ENCODE peak calls at places on chromosomes 2 and 18, in eight cellular contexts. N is cardiac muscle cell; J is H9; Q is heart left ventricle; X is lower lobe of right lung; H is kidney; D is PC-3; T is CD8-positive, alpha-beta T cell. C is an unnamed sample. For H3K4me1, the result is how much of the 10 kb centered on the place peaks cover.

GRCh38 chr2:241798631-241799521 is 10.1 kb upstream of the NEU4 start:
- DNase-seq in H (peak), T (no peak), N (no peak), Q (peak), D (no peak), X (peak), J (no peak), C (no peak)

GRCh38 chr2:71747573-71747972 is 294.2 kb downstream of the DYSF start:
- DNase-seq in X (no peak), D (peak), N (no peak), H (no peak), T (no peak), J (no peak), Q (no peak), C (no peak)

GRCh38 chr2:219736196-219736595 is 108.8 kb downstream of the SLC4A3 start:
- DNase-seq in D (peak), J (no peak), T (no peak), Q (no peak), H (no peak), X (no peak), N (peak), C (peak)

GRCh38 chr2:199312931-199313330 is 144.8 kb downstream of the SATB2 start:
- DNase-seq in T (no peak), X (no peak), H (no peak), D (no peak), J (no peak), N (no peak), Q (no peak), C (no peak)

GRCh38 chr2:96527052-96527964 is 9.2 kb upstream of the ARID5A start:
- DNase-seq in J (peak), Q (no peak), N (peak), X (no peak), H (peak), T (no peak), D (no peak), C (peak)

GRCh38 chr2:237791977-237792727 is 6.4 kb upstream of the RBM44 start:
- DNase-seq in X (no peak), D (peak), Q (no peak), N (peak), H (no peak), J (peak), T (no peak), C (peak)

GRCh38 chr2:72998724-72999123 is 72.8 kb downstream of the SFXN5 start:
- DNase-seq in N (no peak), T (no peak), D (no peak), X (no peak), J (peak), Q (no peak), H (no peak), C (peak)

GRCh38 chr2:217980036-217980435 is 22.8 kb downstream of the TNS1 start:
- DNase-seq in T (no peak), Q (peak), N (no peak), J (no peak), H (peak), D (no peak), X (no peak), C (no peak)

GRCh38 chr18:55421612-55422381 is 166.2 kb downstream of the TCF4 start:
- DNase-seq in N (peak), T (no peak), J (no peak), H (no peak), X (no peak), D (no peak), Q (no peak), C (no peak)

GRCh38 chr2:69615078-69615630 is 28.4 kb downstream of the AAK1 start:
- DNase-seq in N (peak), H (no peak), X (no peak), Q (no peak), D (peak), J (no peak), T (no peak), C (no peak)

GRCh38 chr2:866009-866680 is 84.5 kb upstream of the SNTG2 start:
- DNase-seq in J (peak), N (no peak), X (no peak), T (no peak), D (no peak), Q (peak), H (no peak), C (no peak)

GRCh38 chr2:109660046-109660860 is 46.1 kb downstream of the SOWAHC start:
- DNase-seq in H (no peak), N (no peak), X (no peak), J (no peak), T (no peak), D (no peak), Q (no peak), C (no peak)

GRCh38 chr2:105768961-105769452 is 24.3 kb downstream of the NCK2 start:
- DNase-seq in H (no peak), N (peak), Q (no peak), X (no peak), T (no peak), D (peak), J (no peak), C (peak)

GRCh38 chr2:57022496-57022895 is 838.7 kb downstream of the CCDC85A start:
- DNase-seq in Q (no peak), X (no peak), J (peak), D (no peak), N (peak), T (no peak), H (no peak), C (no peak)

GRCh38 chr2:120595739-120596138 is 139.9 kb upstream of the GLI2 start:
- DNase-seq in T (no peak), J (no peak), X (no peak), D (no peak), N (no peak), Q (no peak), H (no peak), C (no peak)

GRCh38 chr2:45237128-45237527 is 227.9 kb upstream of the SIX2 start:
- DNase-seq in D (no peak), J (no peak), N (peak), Q (no peak), T (no peak), H (no peak), X (no peak), C (no peak)
- H3K4me1 ChIP-seq in D (under half), J (under half), N (under half), Q (under half), T (under half), H (under half), X (under half), C (under half)

GRCh38 chr2:178650554-178650953 is 156.7 kb downstream of the TTN start:
- DNase-seq in H (no peak), T (no peak), Q (no peak), N (no peak), J (no peak), X (no peak), D (no peak), C (no peak)

GRCh38 chr2:178641498-178641897 is 161.2 kb downstream of the PLEKHA3 start:
- DNase-seq in X (no peak), T (no peak), H (no peak), Q (no peak), D (no peak), N (no peak), J (no peak), C (no peak)

GRCh38 chr2:178644919-178645318 is 162.3 kb downstream of the TTN start:
- DNase-seq in N (no peak), J (no peak), D (no peak), Q (no peak), H (no peak), T (no peak), X (no peak), C (no peak)
- H3K27ac ChIP-seq in N (peak), J (no peak), D (no peak), Q (no peak), H (no peak), T (no peak), X (no peak), C (no peak)

GRCh38 chr2:171432969-171433762 is 624 bp downstream of the METTL8 start:
- DNase-seq in X (peak), D (peak), Q (peak), H (no peak), J (peak), T (no peak), N (peak), C (peak)

GRCh38 chr2:171432206-171432968 is 1.4 kb downstream of the METTL8 start:
- DNase-seq in N (no peak), H (no peak), X (no peak), J (no peak), T (no peak), Q (no peak), D (no peak), C (no peak)

GRCh38 chr2:171436307-171436706 is 2.3 kb downstream of the DCAF17 start:
- DNase-seq in Q (no peak), H (no peak), T (no peak), J (no peak), N (peak), X (no peak), D (peak), C (no peak)

GRCh38 chr2:171434671-171434980 is 600 bp downstream of the DCAF17 start:
- DNase-seq in J (peak), H (no peak), D (no peak), T (no peak), N (no peak), Q (no peak), X (no peak), C (no peak)

DNA sequence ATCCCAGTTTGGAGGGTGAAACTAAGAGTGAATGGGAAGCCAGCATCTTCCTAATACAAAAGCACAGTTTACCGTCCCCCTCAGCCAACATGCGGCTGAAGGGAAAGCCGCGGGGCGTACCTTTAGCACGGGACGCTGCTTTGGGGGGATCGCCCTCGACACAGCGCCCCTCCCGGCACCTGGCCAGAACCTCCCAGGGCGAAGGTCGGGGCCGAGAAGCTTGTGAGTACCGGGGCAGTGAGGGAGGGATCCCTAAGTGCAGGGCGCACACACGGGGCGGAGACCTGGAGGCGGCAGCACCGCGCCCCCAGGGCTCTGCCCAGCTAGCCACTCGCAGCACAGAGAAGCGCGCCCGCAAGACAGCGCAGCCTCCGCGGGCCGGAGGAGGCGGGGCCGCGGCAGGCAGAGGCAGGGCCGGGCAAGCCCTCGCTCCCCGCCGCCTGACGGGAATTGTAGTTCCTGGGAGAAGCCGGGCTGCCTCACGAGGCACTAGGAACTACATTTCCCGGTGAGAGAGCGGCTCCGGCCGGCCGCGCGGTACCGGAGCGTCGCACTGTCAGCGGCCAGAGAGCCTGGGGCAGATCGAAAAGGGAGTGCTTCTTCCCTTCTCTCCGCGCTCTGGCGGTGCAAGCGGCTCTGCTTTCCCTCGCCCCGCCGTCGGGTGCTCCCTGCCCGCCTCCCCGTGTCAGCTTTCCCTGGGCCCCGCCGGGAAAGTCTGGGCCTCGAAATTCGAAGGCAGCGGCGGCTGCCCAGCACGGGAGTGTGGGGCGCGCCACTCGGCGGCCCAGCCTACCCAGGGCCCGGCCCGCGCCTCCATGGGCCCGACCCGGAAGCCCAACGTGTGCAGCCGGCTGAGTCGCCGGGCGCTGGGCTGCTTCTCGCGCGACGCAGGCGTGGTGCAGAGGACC is at the start of the genes DCAF17 and METTL8:
- DNase-seq in J (peak), N (peak), T (peak), Q (peak), H (peak), D (peak), X (peak), C (peak)
- TF ChIP-seq CTCF in J (peak), N (peak), T (peak), Q (no peak), H (peak), D (peak), X (peak), C (peak)

DNA sequence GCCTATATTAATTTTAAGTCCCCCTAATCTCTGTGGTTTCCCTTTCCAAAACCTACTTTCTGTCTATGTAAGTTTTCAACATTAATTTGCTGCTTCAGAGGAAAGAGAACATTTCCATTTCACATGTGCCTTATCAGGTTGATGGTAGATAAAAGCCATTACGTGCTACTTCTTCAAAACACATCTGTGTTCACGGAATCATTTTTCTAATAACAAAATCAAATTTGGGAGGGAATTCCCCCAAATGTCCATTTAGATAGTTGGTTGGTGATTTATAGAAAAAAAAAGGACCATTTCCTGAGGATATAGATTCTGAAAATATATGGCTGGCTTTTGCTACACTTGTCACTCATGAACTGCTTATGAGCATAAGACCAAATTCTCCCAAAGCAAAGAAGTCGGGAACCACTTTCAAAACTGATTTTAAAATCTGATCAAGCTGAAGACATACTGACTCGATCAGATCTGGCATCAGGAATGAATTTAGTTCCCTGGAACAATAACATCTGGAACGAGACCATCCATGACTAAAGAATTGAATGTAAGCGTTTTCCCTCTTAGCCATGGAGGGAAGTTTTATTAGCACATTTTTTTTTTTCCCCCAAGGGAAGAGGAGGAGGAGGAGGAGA is 8.2 kb downstream of the PTGR3 start:
- DNase-seq in N (no peak), H (no peak), D (no peak), X (no peak), J (no peak), T (no peak), Q (no peak), C (no peak)
- H3K4me1 ChIP-seq in N (under half), H (under half), D (under half), X (under half), J (under half), T (under half), Q (half or more), C (under half)

GRCh38 chr2:205984381-205984780 is 101.6 kb downstream of the INO80D start:
- DNase-seq in H (no peak), J (no peak), D (no peak), T (no peak), Q (no peak), X (no peak), N (no peak), C (no peak)

GRCh38 chr2:205994344-205994743 is 91.6 kb downstream of the INO80D start:
- DNase-seq in H (no peak), X (no peak), D (no peak), Q (no peak), T (no peak), J (no peak), N (no peak), C (no peak)

GRCh38 chr2:205990104-205990503 is 95.9 kb downstream of the INO80D start:
- DNase-seq in T (no peak), N (no peak), H (no peak), D (no peak), J (no peak), Q (no peak), X (no peak), C (no peak)

GRCh38 chr2:205988274-205988673 is 97.7 kb downstream of the INO80D start:
- DNase-seq in N (no peak), T (no peak), H (no peak), Q (no peak), D (no peak), X (no peak), J (no peak), C (no peak)

GRCh38 chr2:205989291-205990071 is 96.5 kb downstream of the INO80D start:
- DNase-seq in Q (no peak), J (no peak), H (no peak), N (peak), D (no peak), T (no peak), X (no peak), C (no peak)
- H3K27ac ChIP-seq in Q (no peak), J (no peak), H (no peak), N (no peak), D (no peak), T (no peak), X (no peak), C (no peak)

DNA sequence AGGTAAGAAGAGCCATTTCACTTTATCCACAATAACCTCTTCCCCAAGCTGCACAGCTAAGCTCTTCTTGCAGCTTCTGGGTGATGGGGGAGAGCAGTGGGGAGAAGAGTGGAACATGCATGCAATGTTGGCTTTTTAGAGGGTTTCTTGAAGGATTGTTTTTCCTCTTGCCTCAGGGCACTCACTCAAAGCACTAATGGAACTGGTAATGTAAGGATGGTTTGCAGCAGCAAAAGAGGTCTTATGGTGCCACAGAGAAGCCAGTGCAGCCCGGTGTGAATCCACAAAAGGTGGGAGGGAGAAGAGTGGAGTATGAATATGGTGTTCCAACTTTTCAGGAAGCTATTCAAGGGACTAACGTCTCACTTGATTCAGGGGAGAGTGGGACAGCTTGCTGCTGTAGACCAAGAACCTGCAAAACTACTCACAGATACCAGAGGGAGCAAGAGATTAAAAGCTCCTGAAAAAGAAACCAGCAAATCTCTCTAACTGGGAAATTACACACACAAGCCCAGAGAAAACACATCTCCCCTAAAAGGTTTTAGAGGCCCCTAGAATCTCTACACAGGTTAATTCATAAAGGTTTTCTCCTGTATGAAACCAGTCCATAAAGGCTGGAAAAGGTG is 116.4 kb downstream of the CHN1 start:
- DNase-seq in H (no peak), X (no peak), Q (no peak), D (no peak), N (no peak), T (no peak), J (no peak), C (no peak)
- TF ChIP-seq CTCF in H (no peak), X (no peak), Q (no peak), D (no peak), N (no peak), T (no peak), J (peak), C (peak)

GRCh38 chr18:12943200-12943599 is 4.6 kb upstream of the SEH1L start:
- DNase-seq in H (no peak), J (no peak), N (peak), Q (no peak), X (no peak), D (no peak), T (no peak), C (no peak)
- H3K4me1 ChIP-seq in H (under half), J (under half), N (under half), Q (under half), X (under half), D (under half), T (under half), C (under half)

GRCh38 chr2:207008105-207008990 is 69.0 kb downstream of the CPO start:
- DNase-seq in D (peak), Q (no peak), N (peak), T (no peak), H (no peak), J (peak), X (no peak), C (no peak)
- H3K27ac ChIP-seq in D (no peak), Q (no peak), N (no peak), T (no peak), H (no peak), J (peak), X (no peak), C (no peak)